ENCODE peak calls at places on chromosomes 7 and 10, in five cellular contexts. C is psoas muscle, F is GM10248, Y is ELF-1, X is colonic mucosa. S is an unnamed sample.
A peak's percentile ranks its signal among the peaks of the same experiment; 100 is the strongest.

GRCh38 chr10:22701132-22701851 is 13.1 kb downstream of the PIP4K2A start:
- DNase-seq in C (no peak), F (no peak), Y (no peak), X (no peak), S (no peak)

GRCh38 chr7:69654849-69655707 is 56.8 kb downstream of the AUTS2 start:
- DNase-seq in C (no peak), F (no peak), Y (peak; percentile 45), X (no peak), S (no peak)

GRCh38 chr10:129840196-129840590 is 123.9 kb downstream of the EBF3 start:
- DNase-seq in C (no peak), F (no peak), Y (no peak), X (no peak), S (no peak)

GRCh38 chr10:20248309-20248708 is 432.1 kb downstream of the PLXDC2 start:
- DNase-seq in C (no peak), F (no peak), Y (no peak), X (no peak), S (no peak)

GRCh38 chr7:36448781-36449379 is 59.2 kb downstream of the ANLN start:
- DNase-seq in C (no peak), F (no peak), Y (no peak), X (no peak), S (peak; percentile 54)

GRCh38 chr10:81219758-81220157 is 655.2 kb upstream of the NRG3 start:
- DNase-seq in C (no peak), F (no peak), Y (no peak), X (no peak), S (no peak)

GRCh38 chr7:50787825-50788224 is 5.1 kb upstream of the GRB10 start:
- DNase-seq in C (no peak), F (no peak), Y (no peak), X (no peak), S (no peak)

GRCh38 chr7:726854-727103 is 280 bp downstream of the DNAAF5 start:
- DNase-seq in C (no peak), F (no peak), Y (no peak), X (no peak), S (no peak)

GRCh38 chr10:6678211-6678803 is 98.2 kb upstream of the PRKCQ start:
- DNase-seq in C (peak; percentile 20), F (peak; percentile 27), Y (peak; percentile 50), X (peak; percentile 62), S (peak; percentile 57)

GRCh38 chr10:22451346-22451745 is 106.0 kb downstream of the SPAG6 start:
- DNase-seq in C (no peak), F (no peak), Y (no peak), X (no peak), S (no peak)

GRCh38 chr10:44064317-44064716 is 320.6 kb downstream of the CXCL12 start:
- DNase-seq in C (no peak), F (no peak), Y (no peak), X (no peak), S (no peak)

GRCh38 chr10:124122211-124122610 is 28.8 kb upstream of the CHST15 start:
- DNase-seq in C (peak; percentile 49), F (no peak), Y (no peak), X (no peak), S (no peak)

GRCh38 chr7:156222611-156223010 is 410.3 kb upstream of the SHH start:
- DNase-seq in C (no peak), F (no peak), Y (no peak), X (no peak), S (no peak)

GRCh38 chr10:15672469-15672868 is 47.3 kb downstream of the ITGA8 start:
- DNase-seq in C (no peak), F (no peak), Y (no peak), X (no peak), S (no peak)

GRCh38 chr7:5598261-5598761 is 174.7 kb upstream of the TNRC18 start:
- DNase-seq in C (no peak), F (no peak), Y (peak; percentile 74), X (no peak), S (peak; percentile 66)

GRCh38 chr10:76779163-76779820 is 858.3 kb downstream of the KCNMA1 start:
- DNase-seq in C (no peak), F (no peak), Y (peak; percentile 34), X (no peak), S (peak; percentile 39)

GRCh38 chr7:155971180-155971770 is 159.0 kb upstream of the SHH start:
- DNase-seq in C (no peak), F (no peak), Y (no peak), X (peak; percentile 4), S (no peak)

GRCh38 chr10:88896336-88897018 is 16.4 kb downstream of the STAMBPL1 start:
- DNase-seq in C (no peak), F (no peak), Y (peak; percentile 34), X (peak; percentile 84), S (peak; percentile 38)

GRCh38 chr7:31043035-31043434 is 9.1 kb upstream of the ADCYAP1R1 start:
- DNase-seq in C (no peak), F (no peak), Y (peak; percentile 64), X (no peak), S (no peak)

GRCh38 chr10:15168296-15168780 is at the start of gene NMT2:
- DNase-seq in C (no peak), F (no peak), Y (peak; percentile 89), X (peak; percentile 87), S (no peak)

GRCh38 chr10:70319183-70319582 is 35.4 kb upstream of the NPFFR1 start:
- DNase-seq in C (no peak), F (no peak), Y (no peak), X (no peak), S (no peak)

GRCh38 chr10:17872191-17873091 is 63.3 kb downstream of the MRC1 start:
- DNase-seq in C (no peak), F (no peak), Y (peak; percentile 6), X (peak; percentile 22), S (peak; percentile 14)

GRCh38 chr10:44723082-44723481 is 188.1 kb upstream of the TMEM72 start:
- DNase-seq in C (no peak), F (no peak), Y (no peak), X (no peak), S (no peak)

GRCh38 chr10:124996127-124996853 is 54.4 kb downstream of the ZRANB1 start:
- DNase-seq in C (no peak), F (peak; percentile 11), Y (no peak), X (no peak), S (no peak)

GRCh38 chr10:72007246-72007892 is 43.2 kb downstream of the CHST3 start:
- DNase-seq in C (peak; percentile 60), F (no peak), Y (no peak), X (no peak), S (no peak)

GRCh38 chr10:104427983-104428382 is 74.3 kb downstream of the CFAP58 start:
- DNase-seq in C (no peak), F (no peak), Y (no peak), X (no peak), S (no peak)

GRCh38 chr7:84669177-84669732 is 474.7 kb upstream of the SEMA3A start:
- DNase-seq in C (no peak), F (no peak), Y (no peak), X (no peak), S (no peak)

GRCh38 chr7:45687721-45688120 is 113.6 kb downstream of the ADCY1 start:
- DNase-seq in C (no peak), F (peak; percentile 9), Y (no peak), X (peak; percentile 12), S (no peak)

GRCh38 chr7:148501707-148502139 is 88.8 kb upstream of the C7orf33 start:
- DNase-seq in C (no peak), F (peak; percentile 40), Y (peak; percentile 88), X (peak; percentile 44), S (peak; percentile 20)

S was measured in amniotic epithelial cell.